ENCODE peak calls at places on chromosome 2, in eight cellular contexts. T is RPMI7951; B is EL; D is activated gamma-delta T cell treated with anti-CD3 and anti-CD28 coated beads, Interleukin-2, amount 50 U/mL, for 16 hours; X is Panc1; N is activated CD4-positive, alpha-beta T cell treated with anti-CD3 and anti-CD28 coated beads for 4 hours; Y is naive thymus-derived CD8-positive, alpha-beta T cell; Q is heart right ventricle. S is an unnamed sample.
A peak's percentile ranks its signal among the peaks of the same experiment; 100 is the strongest.

GRCh38 chr2:179974743-179975142 is 32.4 kb downstream of the CWC22 start:
- DNase-seq in T (peak; percentile 20), B (peak; percentile 61), D (no peak), X (no peak), N (no peak), Y (no peak), Q (no peak), S (no peak)

GRCh38 chr2:130252880-130253645 is 54.8 kb upstream of the TUBA3E start:
- DNase-seq in T (no peak), B (peak; percentile 24), D (no peak), X (no peak), N (no peak), Y (no peak), Q (no peak), S (no peak)

GRCh38 chr2:219483451-219484342 is 15.0 kb upstream of the GMPPA start:
- DNase-seq in T (no peak), B (no peak), D (no peak), X (no peak), N (no peak), Y (no peak), Q (no peak), S (no peak)

GRCh38 chr2:71001592-71002570 is 7.2 kb upstream of the TEX261 start:
- DNase-seq in T (peak; percentile 36), B (no peak), D (no peak), X (no peak), N (no peak), Y (no peak), Q (no peak), S (no peak)

GRCh38 chr2:169561364-169561763 is 12.3 kb downstream of the FASTKD1 start:
- DNase-seq in T (no peak), B (no peak), D (no peak), X (no peak), N (no peak), Y (no peak), Q (no peak), S (no peak)

GRCh38 chr2:201643216-201643651 is at the start of gene TMEM237:
- DNase-seq in T (peak; percentile 57), B (peak; percentile 54), D (no peak), X (no peak), N (peak; percentile 52), Y (peak; percentile 61), Q (peak; percentile 60), S (peak; percentile 62)

GRCh38 chr2:181374741-181375675 is 82.2 kb upstream of the ITGA4 start:
- DNase-seq in T (peak; percentile 83), B (peak; percentile 69), D (no peak), X (no peak), N (no peak), Y (no peak), Q (no peak), S (no peak)

GRCh38 chr2:47309952-47310800 is 92.8 kb upstream of the MSH2 start:
- DNase-seq in T (no peak), B (no peak), D (no peak), X (no peak), N (no peak), Y (no peak), Q (no peak), S (no peak)

GRCh38 chr2:174634130-174635014 is 36.8 kb upstream of the WIPF1 start:
- DNase-seq in T (no peak), B (peak; percentile 32), D (peak; percentile 29), X (no peak), N (peak; percentile 41), Y (peak; percentile 59), Q (no peak), S (no peak)

GRCh38 chr2:27353762-27354596 is 2.6 kb downstream of the GTF3C2 start:
- DNase-seq in T (peak; percentile 28), B (peak; percentile 28), D (no peak), X (no peak), N (no peak), Y (no peak), Q (no peak), S (no peak)